ENCODE peak calls at places on chromosomes 5 and 9, in five cellular contexts. F is IMR-90, L is H9, H is trophoblast cell, C is neuronal stem cell. R is an unnamed sample.
A peak's percentile ranks its signal among the peaks of the same experiment; 100 is the strongest.

GRCh38 chr5:32304622-32305021 is 8.1 kb downstream of the MTMR12 start:
- DNase-seq in H (no peak), F (no peak), L (no peak), C (no peak), R (no peak)

GRCh38 chr5:145911164-145911563 is 25.2 kb upstream of the SH3RF2 start:
- DNase-seq in C (no peak), L (no peak), H (no peak), F (no peak), R (no peak)

GRCh38 chr5:91126448-91126847 is 256.7 kb downstream of the ARRDC3 start:
- DNase-seq in L (no peak), H (no peak), C (no peak), F (peak; percentile 94), R (no peak)

GRCh38 chr9:88949425-88949824 is 41.8 kb upstream of the S1PR3 start:
- DNase-seq in C (no peak), L (no peak), H (no peak), F (peak; percentile 52), R (no peak)

GRCh38 chr9:99231708-99232107 is 9.6 kb downstream of the SEC61B start:
- DNase-seq in C (no peak), F (peak; percentile 11), H (no peak), L (no peak), R (peak; percentile 33)

GRCh38 chr9:77830618-77831285 is 182.6 kb upstream of the GNA14 start:
- DNase-seq in H (no peak), L (no peak), C (no peak), F (no peak), R (no peak)

GRCh38 chr9:109600142-109600541 is 102.0 kb upstream of the PTPN3 start:
- DNase-seq in H (no peak), L (no peak), C (no peak), F (peak; percentile 80), R (peak; percentile 28)

GRCh38 chr9:33228606-33229005 is 11.4 kb upstream of the SPINK4 start:
- DNase-seq in H (no peak), F (no peak), L (no peak), C (no peak), R (no peak)

GRCh38 chr9:113886471-113886870 is 10.4 kb downstream of the ZNF618 start:
- DNase-seq in C (no peak), H (no peak), L (no peak), F (peak; percentile 23), R (peak; percentile 50)

GRCh38 chr9:36862206-36863145 is 171.6 kb downstream of the PAX5 start:
- DNase-seq in C (no peak), H (peak; percentile 24), F (peak; percentile 35), L (peak; percentile 77), R (peak; percentile 65)

GRCh38 chr5:44089419-44090125 is 299.6 kb downstream of the FGF10 start:
- DNase-seq in C (no peak), L (no peak), F (no peak), H (no peak), R (no peak)

GRCh38 chr9:116870566-116870965 is 183.5 kb downstream of the TRIM32 start:
- DNase-seq in L (peak; percentile 77), C (no peak), H (peak; percentile 98), F (no peak), R (peak; percentile 93)

GRCh38 chr5:126912607-126913006 is 117.8 kb downstream of the MARCHF3 start:
- DNase-seq in F (peak; percentile 6), L (no peak), C (no peak), H (no peak), R (no peak)

GRCh38 chr9:124217839-124218437 is 39.8 kb upstream of the NEK6 start:
- DNase-seq in C (no peak), L (no peak), F (no peak), H (no peak), R (no peak)

GRCh38 chr5:179373101-179373934 is 28.1 kb upstream of the ADAMTS2 start:
- DNase-seq in F (no peak), C (no peak), H (no peak), L (peak; percentile 76), R (peak; percentile 6)

GRCh38 chr9:37377688-37378612 is 44.5 kb upstream of the GRHPR start:
- DNase-seq in L (no peak), F (no peak), H (no peak), C (no peak), R (no peak)

GRCh38 chr5:178536541-178537466 is 53.4 kb downstream of the COL23A1 start:
- DNase-seq in H (no peak), L (no peak), F (no peak), C (no peak), R (no peak)

GRCh38 chr9:136604823-136605525 is 57.7 kb upstream of the EGFL7 start:
- DNase-seq in H (no peak), C (no peak), F (no peak), L (no peak), R (no peak)

GRCh38 chr9:88503101-88503844 is 31.7 kb upstream of the NXNL2 start:
- DNase-seq in F (no peak), L (no peak), C (no peak), H (no peak), R (no peak)

GRCh38 chr9:107334103-107334776 is 51.2 kb downstream of the RAD23B start:
- DNase-seq in H (no peak), L (no peak), C (no peak), F (no peak), R (no peak)

GRCh38 chr9:107330420-107330819 is 47.3 kb downstream of the RAD23B start:
- DNase-seq in F (no peak), L (no peak), C (no peak), H (no peak), R (no peak)

GRCh38 chr9:107335331-107335730 is 52.3 kb downstream of the RAD23B start:
- DNase-seq in F (no peak), L (no peak), C (no peak), H (no peak), R (no peak)

GRCh38 chr9:107333363-107333762 is 50.3 kb downstream of the RAD23B start:
- DNase-seq in F (no peak), L (no peak), C (no peak), H (no peak), R (no peak)

GRCh38 chr9:107332883-107333282 is 49.8 kb downstream of the RAD23B start:
- DNase-seq in C (no peak), F (no peak), H (no peak), L (no peak), R (no peak)
- H3K23ac ChIP-seq in C (no peak overlapping the region), F (no peak overlapping the region), H (no peak overlapping the region), L (no peak overlapping the region), R (no peak overlapping the region)

DNA sequence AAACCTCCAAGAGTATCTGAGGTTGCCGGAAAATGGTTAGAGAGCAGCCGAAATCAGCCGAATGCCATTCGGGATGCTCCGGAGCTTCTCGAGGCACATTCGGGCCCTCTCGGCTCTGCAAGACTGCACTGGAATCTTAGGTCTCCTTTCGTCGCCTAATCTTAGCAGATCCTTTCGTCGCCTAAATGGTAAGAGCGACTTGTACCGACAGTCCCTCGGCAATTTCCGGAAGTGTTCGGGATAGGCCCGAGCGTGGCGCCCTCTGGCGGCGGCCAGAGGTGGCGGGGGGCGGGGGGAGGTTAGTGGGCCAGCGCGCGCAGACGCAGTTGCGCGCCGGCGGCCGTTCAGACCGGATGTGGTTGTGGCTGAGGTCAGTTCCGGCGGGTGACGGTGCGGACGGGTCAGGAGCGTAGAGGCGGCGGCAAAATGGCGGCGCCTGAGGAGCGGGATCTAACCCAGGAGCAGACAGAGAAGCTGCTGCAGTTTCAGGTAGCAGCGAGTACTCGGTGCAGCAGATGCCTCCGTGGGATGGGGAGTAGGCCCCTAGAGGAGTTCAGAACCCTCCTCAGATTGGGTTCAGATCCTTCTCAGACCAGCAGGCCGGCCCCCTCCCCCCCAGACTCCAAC is at the start of gene FAF2:
- DNase-seq in H (peak; percentile 98), C (peak; percentile 99), F (peak; percentile 99), L (peak; percentile 98), R (peak; percentile 100)
- H3K23ac ChIP-seq in H (no peak within 1 kb of the TSS), C (peak within 1 kb of the TSS; percentile 75), F (peak within 1 kb of the TSS; percentile 99), L (peak within 1 kb of the TSS; percentile 64), R (peak within 1 kb of the TSS; percentile 80)

GRCh38 chr9:90841213-90841612 is 39.6 kb downstream of the SYK start:
- DNase-seq in C (no peak), F (no peak), L (peak; percentile 3), H (no peak), R (no peak)
- H3K23ac ChIP-seq in C (peak overlapping the region; percentile 14), F (no peak overlapping the region), L (no peak overlapping the region), H (peak overlapping the region; percentile 59), R (no peak overlapping the region)

DNA sequence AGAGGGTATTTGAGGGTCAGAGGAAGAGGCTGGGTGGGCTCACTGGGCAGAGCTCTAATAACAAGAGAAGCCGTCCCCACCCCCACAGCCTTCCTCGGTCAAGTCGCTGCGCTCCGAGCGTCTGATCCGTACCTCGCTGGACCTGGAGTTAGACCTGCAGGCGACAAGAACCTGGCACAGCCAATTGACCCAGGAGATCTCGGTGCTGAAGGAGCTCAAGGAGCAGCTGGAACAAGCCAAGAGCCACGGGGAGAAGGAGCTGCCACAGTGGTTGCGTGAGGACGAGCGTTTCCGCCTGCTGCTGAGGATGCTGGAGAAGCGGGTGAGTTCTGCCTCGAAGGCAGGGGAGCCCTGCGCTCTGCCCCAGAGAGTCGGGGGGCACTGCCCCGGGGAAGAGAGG is 21.6 kb upstream of the RARS1 start:
- DNase-seq in H (no peak), L (no peak), F (no peak), C (no peak), R (no peak)
- H3K23ac ChIP-seq in H (no peak overlapping the region), L (no peak overlapping the region), F (no peak overlapping the region), C (no peak overlapping the region), R (no peak overlapping the region)

DNA sequence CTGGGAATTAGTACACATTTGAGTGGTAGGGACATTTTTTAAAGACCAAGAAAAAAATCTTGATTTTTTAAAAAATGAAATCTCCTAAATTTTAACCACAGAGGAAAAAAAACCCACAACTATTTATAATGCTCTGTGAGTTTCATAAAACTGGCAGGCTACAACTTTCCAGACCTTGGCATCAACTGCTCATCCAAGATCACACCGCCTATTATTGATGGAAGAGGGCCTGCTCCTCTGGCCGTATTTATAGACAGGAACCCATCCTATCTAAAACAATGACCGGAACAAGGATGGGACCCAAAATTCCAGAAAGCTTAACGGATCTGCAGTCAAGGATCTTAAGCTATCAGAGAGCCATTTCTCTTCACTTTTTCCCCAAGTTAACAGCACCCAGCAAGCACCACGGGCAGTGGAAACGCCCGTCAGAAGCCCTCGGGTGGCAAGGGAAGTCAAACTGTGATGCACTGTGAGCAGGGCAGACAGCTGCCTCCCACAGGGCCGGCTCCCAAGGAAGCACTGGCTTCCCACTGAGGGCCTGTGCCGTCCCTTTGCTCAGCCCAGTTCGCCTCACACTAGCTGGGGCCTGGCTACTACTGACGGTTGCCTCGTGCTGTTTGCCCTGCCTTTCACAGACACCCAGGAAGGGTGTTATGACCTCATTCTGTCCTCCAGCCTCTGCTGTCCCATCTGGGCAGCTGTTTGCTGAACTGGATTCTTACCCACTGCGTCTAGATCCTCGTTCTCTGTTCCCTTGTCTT is 62.8 kb downstream of the CDC14B start:
- DNase-seq in H (no peak), F (no peak), C (no peak), L (no peak), R (peak; percentile 36)
- H3K23ac ChIP-seq in H (no peak overlapping the region), F (peak overlapping the region; percentile 3), C (no peak overlapping the region), L (no peak overlapping the region), R (no peak overlapping the region)

GRCh38 chr5:150448960-150449490 is 514 bp downstream of the RPS14 start:
- DNase-seq in H (no peak), F (no peak), L (no peak), C (no peak), R (no peak)
- H3K23ac ChIP-seq in H (no peak overlapping the region), F (peak overlapping the region; percentile 94), L (peak overlapping the region; percentile 5), C (peak overlapping the region; percentile 90), R (peak overlapping the region; percentile 92)

DNA sequence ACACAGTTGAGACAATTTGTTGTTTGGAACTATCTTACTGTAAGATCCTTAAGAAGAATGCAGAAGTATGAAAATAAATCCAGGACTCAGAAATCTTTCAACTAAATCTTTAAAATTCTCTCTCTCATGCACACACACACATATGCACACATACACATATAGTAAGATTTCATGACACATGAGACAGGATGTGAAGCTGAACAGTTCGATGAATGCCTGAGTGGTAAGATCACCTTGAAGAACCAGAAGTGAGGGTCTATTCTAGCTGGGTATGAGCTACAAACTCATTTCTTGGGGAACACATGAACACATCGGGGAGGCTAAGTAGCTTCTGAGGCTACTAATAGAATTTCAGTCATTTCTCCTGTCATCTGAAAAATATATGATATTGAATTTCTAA is 153.6 kb downstream of the TMC1 start:
- DNase-seq in H (no peak), F (no peak), L (no peak), C (no peak), R (no peak)
- H3K23ac ChIP-seq in H (no peak overlapping the region), F (no peak overlapping the region), L (no peak overlapping the region), C (no peak overlapping the region), R (no peak overlapping the region)

R was measured in mesendoderm.